ENCODE peak calls at places on chromosomes 4 and X, in five cellular contexts. M is GM23338, L is GM12878, R is A549, I is K562. O is an unnamed sample.

GRCh38 chr4:66187175-66187720 is 517.0 kb upstream of the EPHA5 start:
- DNase-seq in M (no peak), L (no peak), R (no peak), I (no peak), O (no peak)

GRCh38 chrX:121479406-121479805 is 432.0 kb downstream of the GLUD2 start:
- DNase-seq in M (peak; percentile 17), L (no peak), R (no peak), I (peak; percentile 13), O (no peak)

GRCh38 chrX:129531132-129531531 is 7.8 kb upstream of the SMARCA1 start:
- DNase-seq in M (no peak), L (no peak), R (no peak), I (no peak), O (no peak)

GRCh38 chrX:6904178-6904577 is 243.3 kb upstream of the STS start:
- DNase-seq in M (no peak), L (no peak), R (no peak), I (no peak), O (no peak)

GRCh38 chr4:183180096-183180495 is 81.0 kb downstream of the WWC2 start:
- DNase-seq in M (no peak), L (no peak), R (no peak), I (no peak), O (no peak)

GRCh38 chrX:120238947-120239346 is 11.7 kb upstream of the ZBTB33 start:
- DNase-seq in M (no peak), L (no peak), R (no peak), I (no peak), O (no peak)

GRCh38 chr4:173091362-173091761 is 77.2 kb upstream of the GALNT7 start:
- DNase-seq in M (no peak), L (no peak), R (no peak), I (peak; percentile 64), O (no peak)

GRCh38 chr4:143728171-143728570 is 27.7 kb upstream of the FREM3 start:
- DNase-seq in M (no peak), L (no peak), R (no peak), I (no peak), O (no peak)

GRCh38 chr4:95044204-95044848 is 286.6 kb downstream of the BMPR1B start:
- DNase-seq in M (peak; percentile 36), L (no peak), R (no peak), I (no peak), O (no peak)

GRCh38 chr4:15906024-15906443 is 32.5 kb downstream of the FGFBP1 start:
- DNase-seq in M (peak; percentile 75), L (no peak), R (peak; percentile 85), I (peak; percentile 36), O (no peak)

GRCh38 chrX:115952417-115953092 is 218.0 kb upstream of the AGTR2 start:
- DNase-seq in M (peak; percentile 28), L (no peak), R (no peak), I (peak; percentile 16), O (peak; percentile 44)

GRCh38 chr4:3307486-3307885 is 14.7 kb downstream of the RGS12 start:
- DNase-seq in M (no peak), L (no peak), R (no peak), I (no peak), O (no peak)
- TF ChIP-seq JUNB in M (no peak), L (no peak), R (no peak), I (no peak), O (no peak)

DNA sequence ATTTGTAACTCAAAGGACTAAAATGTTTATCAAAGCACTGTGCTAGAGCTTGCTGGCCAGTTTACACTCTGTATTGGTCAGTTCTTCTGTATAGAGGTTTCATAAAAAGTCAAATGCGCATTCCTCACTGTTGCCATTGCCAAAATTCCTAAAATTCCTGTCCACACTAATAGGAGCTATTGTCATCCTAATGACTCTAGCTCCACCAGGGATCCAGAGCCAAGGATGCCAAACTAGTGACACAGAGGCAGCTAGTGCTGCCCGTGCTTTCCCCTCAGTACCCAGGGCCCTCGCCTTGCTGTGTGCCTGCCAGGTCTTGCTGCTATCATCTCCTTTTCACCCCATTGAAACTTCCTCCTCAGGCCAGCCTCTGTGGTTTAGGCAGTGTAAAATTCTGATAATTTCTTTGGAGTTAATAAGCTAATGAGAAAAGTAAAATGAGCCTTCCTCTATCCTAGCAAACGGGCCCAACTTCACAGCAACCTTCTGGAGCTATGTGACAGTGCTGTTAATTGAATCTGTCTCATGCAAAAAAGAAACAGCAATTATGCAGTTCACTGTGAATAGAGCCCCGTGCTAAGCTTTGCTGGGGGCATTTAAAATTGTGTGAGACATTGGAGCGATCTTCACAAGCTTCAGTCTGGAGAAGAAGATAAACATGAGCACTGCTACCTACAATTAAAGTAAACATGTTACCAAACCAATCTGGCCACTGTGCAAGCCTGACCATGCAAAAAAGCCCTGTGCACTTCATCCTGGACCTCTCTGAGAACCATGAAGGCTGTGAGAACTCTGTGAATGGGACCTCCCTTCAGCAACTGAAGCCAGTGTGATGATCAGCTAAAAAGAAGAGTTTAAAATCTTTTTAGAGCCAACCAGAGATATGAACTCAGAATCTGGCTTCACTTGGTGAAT is 43.1 kb upstream of the FGF2 start:
- DNase-seq in M (peak; percentile 99), L (no peak), R (peak; percentile 76), I (no peak), O (peak; percentile 37)
- TF ChIP-seq JUNB in M (no peak), L (no peak), R (peak; percentile 62), I (no peak), O (no peak)

DNA sequence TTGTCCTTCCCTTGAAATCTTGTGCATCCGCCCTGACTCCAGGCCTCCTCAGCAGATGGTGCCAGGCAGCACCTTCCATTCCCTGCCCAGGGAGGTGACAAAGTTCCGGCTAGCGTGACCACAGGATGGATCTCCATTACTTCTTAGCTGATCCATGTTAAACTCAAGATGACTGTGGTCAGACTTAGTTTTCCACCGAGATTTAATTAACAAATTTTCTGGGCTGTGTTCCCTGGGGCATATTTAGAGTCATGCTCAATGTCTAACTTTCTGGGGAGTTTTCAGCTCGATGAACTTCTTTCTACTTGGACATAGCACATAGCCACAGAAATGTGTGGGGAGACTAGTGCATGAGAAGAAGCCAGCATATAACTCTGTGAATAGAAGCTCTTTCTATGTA is 215.1 kb upstream of the SFRP2 start:
- DNase-seq in M (no peak), L (no peak), R (no peak), I (no peak), O (no peak)
- TF ChIP-seq JUNB in M (no peak), L (no peak), R (no peak), I (no peak), O (no peak)

DNA sequence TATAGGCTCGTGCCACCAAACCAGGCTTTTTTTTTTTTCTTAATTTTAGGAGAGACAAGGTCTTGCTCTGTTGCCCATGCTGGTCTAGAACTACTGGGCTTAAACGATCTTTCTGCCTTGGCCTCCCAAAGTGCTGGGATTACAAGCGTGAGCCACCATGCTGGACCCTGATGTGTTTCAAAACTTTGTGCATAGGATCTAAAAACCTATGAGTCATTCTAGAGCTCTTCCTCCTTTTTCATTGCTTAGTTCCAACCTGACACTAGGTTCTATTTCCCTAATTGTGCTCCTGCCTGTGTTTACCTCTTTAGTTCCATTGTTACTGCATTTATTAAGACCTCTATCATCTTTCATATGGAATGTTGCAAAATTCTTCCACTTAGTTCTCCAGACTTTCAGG is 57.3 kb downstream of the HPGD start:
- DNase-seq in M (no peak), L (no peak), R (no peak), I (no peak), O (no peak)
- TF ChIP-seq JUNB in M (no peak), L (no peak), R (no peak), I (no peak), O (no peak)